ENCODE peak calls at places on chromosomes 13 and 19, in four cellular contexts. One of them, this sample, is unnamed.

GRCh38 chr13:36673838-36674326 is at the start of gene SERTM1:
- DNase-seq in NCI-H446 treated with DMSO at 0.1 percent for 48 hours: no peak
- DNase-seq in stimulated activated CD4-positive, alpha-beta T cell treated with anti-CD3 and anti-CD28 coated beads, Interleukin-4, amount 100 ng/mL, for 48 hours: no peak
- DNase-seq in amniotic stem cell: no peak
- DNase-seq in this sample: no peak

GRCh38 chr19:23377276-23377675 is 18.0 kb downstream of the ZNF91 start:
- DNase-seq in amniotic stem cell: no peak
- DNase-seq in stimulated activated CD4-positive, alpha-beta T cell treated with anti-CD3 and anti-CD28 coated beads, Interleukin-4, amount 100 ng/mL, for 48 hours: no peak
- DNase-seq in NCI-H446 treated with DMSO at 0.1 percent for 48 hours: no peak
- DNase-seq in this sample: no peak

GRCh38 chr19:43763473-43763939 is 8.7 kb upstream of the SMG9 start:
- DNase-seq in stimulated activated CD4-positive, alpha-beta T cell treated with anti-CD3 and anti-CD28 coated beads, Interleukin-4, amount 100 ng/mL, for 48 hours: no peak
- DNase-seq in NCI-H446 treated with DMSO at 0.1 percent for 48 hours: no peak
- DNase-seq in amniotic stem cell: no peak
- DNase-seq in this sample: no peak

GRCh38 chr13:77219401-77219800 is 107.5 kb downstream of the MYCBP2 start:
- DNase-seq in stimulated activated CD4-positive, alpha-beta T cell treated with anti-CD3 and anti-CD28 coated beads, Interleukin-4, amount 100 ng/mL, for 48 hours: no peak
- DNase-seq in amniotic stem cell: no peak
- DNase-seq in NCI-H446 treated with DMSO at 0.1 percent for 48 hours: no peak
- DNase-seq in this sample: peak

GRCh38 chr13:98549006-98549727 is 27.7 kb downstream of the STK24 start:
- DNase-seq in amniotic stem cell: no peak
- DNase-seq in stimulated activated CD4-positive, alpha-beta T cell treated with anti-CD3 and anti-CD28 coated beads, Interleukin-4, amount 100 ng/mL, for 48 hours: no peak
- DNase-seq in NCI-H446 treated with DMSO at 0.1 percent for 48 hours: no peak
- DNase-seq in this sample: peak

GRCh38 chr19:13095393-13095784 is 7.3 kb downstream of the LYL1 start:
- DNase-seq in amniotic stem cell: no peak
- DNase-seq in stimulated activated CD4-positive, alpha-beta T cell treated with anti-CD3 and anti-CD28 coated beads, Interleukin-4, amount 100 ng/mL, for 48 hours: no peak
- DNase-seq in NCI-H446 treated with DMSO at 0.1 percent for 48 hours: no peak
- DNase-seq in this sample: no peak

GRCh38 chr13:74115138-74115537 is 19.1 kb downstream of the KLF12 start:
- DNase-seq in stimulated activated CD4-positive, alpha-beta T cell treated with anti-CD3 and anti-CD28 coated beads, Interleukin-4, amount 100 ng/mL, for 48 hours: no peak
- DNase-seq in amniotic stem cell: peak
- DNase-seq in NCI-H446 treated with DMSO at 0.1 percent for 48 hours: no peak
- DNase-seq in this sample: no peak

GRCh38 chr13:101623469-101624209 is 171.2 kb downstream of the ITGBL1 start:
- DNase-seq in amniotic stem cell: no peak
- DNase-seq in stimulated activated CD4-positive, alpha-beta T cell treated with anti-CD3 and anti-CD28 coated beads, Interleukin-4, amount 100 ng/mL, for 48 hours: no peak
- DNase-seq in NCI-H446 treated with DMSO at 0.1 percent for 48 hours: no peak
- DNase-seq in this sample: no peak

GRCh38 chr19:36528921-36529518 is 949 bp upstream of the ZNF260 start:
- DNase-seq in NCI-H446 treated with DMSO at 0.1 percent for 48 hours: no peak
- DNase-seq in amniotic stem cell: no peak
- DNase-seq in stimulated activated CD4-positive, alpha-beta T cell treated with anti-CD3 and anti-CD28 coated beads, Interleukin-4, amount 100 ng/mL, for 48 hours: peak
- DNase-seq in this sample: no peak

GRCh38 chr13:46893221-46893620 is 3.6 kb downstream of the HTR2A start:
- DNase-seq in NCI-H446 treated with DMSO at 0.1 percent for 48 hours: no peak
- DNase-seq in stimulated activated CD4-positive, alpha-beta T cell treated with anti-CD3 and anti-CD28 coated beads, Interleukin-4, amount 100 ng/mL, for 48 hours: no peak
- DNase-seq in amniotic stem cell: no peak
- DNase-seq in this sample: no peak

GRCh38 chr19:23698711-23699520 is 11.9 kb upstream of the ZNF675 start:
- DNase-seq in NCI-H446 treated with DMSO at 0.1 percent for 48 hours: no peak
- DNase-seq in amniotic stem cell: no peak
- DNase-seq in stimulated activated CD4-positive, alpha-beta T cell treated with anti-CD3 and anti-CD28 coated beads, Interleukin-4, amount 100 ng/mL, for 48 hours: no peak
- DNase-seq in this sample: no peak

GRCh38 chr13:93079294-93079693 is 147.3 kb upstream of the GPC6 start:
- DNase-seq in NCI-H446 treated with DMSO at 0.1 percent for 48 hours: no peak
- DNase-seq in stimulated activated CD4-positive, alpha-beta T cell treated with anti-CD3 and anti-CD28 coated beads, Interleukin-4, amount 100 ng/mL, for 48 hours: no peak
- DNase-seq in amniotic stem cell: no peak
- DNase-seq in this sample: no peak

GRCh38 chr19:16447015-16447384 is 24.8 kb downstream of the EPS15L1 start:
- DNase-seq in NCI-H446 treated with DMSO at 0.1 percent for 48 hours: no peak
- DNase-seq in stimulated activated CD4-positive, alpha-beta T cell treated with anti-CD3 and anti-CD28 coated beads, Interleukin-4, amount 100 ng/mL, for 48 hours: peak
- DNase-seq in amniotic stem cell: peak
- DNase-seq in this sample: peak

GRCh38 chr13:111412251-111412650 is 91.8 kb downstream of the TEX29 start:
- DNase-seq in amniotic stem cell: no peak
- DNase-seq in NCI-H446 treated with DMSO at 0.1 percent for 48 hours: no peak
- DNase-seq in stimulated activated CD4-positive, alpha-beta T cell treated with anti-CD3 and anti-CD28 coated beads, Interleukin-4, amount 100 ng/mL, for 48 hours: no peak
- DNase-seq in this sample: no peak

GRCh38 chr19:19032420-19033175 is 719 bp downstream of the SUGP2 start:
- DNase-seq in stimulated activated CD4-positive, alpha-beta T cell treated with anti-CD3 and anti-CD28 coated beads, Interleukin-4, amount 100 ng/mL, for 48 hours: peak
- DNase-seq in amniotic stem cell: no peak
- DNase-seq in NCI-H446 treated with DMSO at 0.1 percent for 48 hours: peak
- DNase-seq in this sample: peak

GRCh38 chr19:16899566-16900075 is 10.8 kb downstream of the F2RL3 start:
- DNase-seq in amniotic stem cell: no peak
- DNase-seq in stimulated activated CD4-positive, alpha-beta T cell treated with anti-CD3 and anti-CD28 coated beads, Interleukin-4, amount 100 ng/mL, for 48 hours: no peak
- DNase-seq in NCI-H446 treated with DMSO at 0.1 percent for 48 hours: no peak
- DNase-seq in this sample: peak

GRCh38 chr13:82933986-82934385 is 948.3 kb downstream of the SLITRK1 start:
- DNase-seq in NCI-H446 treated with DMSO at 0.1 percent for 48 hours: no peak
- DNase-seq in amniotic stem cell: no peak
- DNase-seq in stimulated activated CD4-positive, alpha-beta T cell treated with anti-CD3 and anti-CD28 coated beads, Interleukin-4, amount 100 ng/mL, for 48 hours: no peak
- DNase-seq in this sample: no peak

GRCh38 chr19:2461751-2462634 is 5.2 kb upstream of the LMNB2 start:
- DNase-seq in stimulated activated CD4-positive, alpha-beta T cell treated with anti-CD3 and anti-CD28 coated beads, Interleukin-4, amount 100 ng/mL, for 48 hours: peak
- DNase-seq in amniotic stem cell: no peak
- DNase-seq in NCI-H446 treated with DMSO at 0.1 percent for 48 hours: no peak
- DNase-seq in this sample: no peak